ENCODE peak calls at places on chromosomes 4 and X, in five cellular contexts. G, X, N, Y and Q are unnamed samples. For H3K4me1, the result is how much of the 10 kb centered on the place peaks cover.

GRCh38 chr4:79413486-79413885 is 5.5 kb upstream of the GK2 start:
- DNase-seq in N (no peak), Y (no peak), G (no peak), X (no peak), Q (no peak)

GRCh38 chr4:80069108-80069836 is 3.8 kb downstream of the ANTXR2 start:
- DNase-seq in N (no peak), Y (no peak), G (no peak), X (no peak), Q (no peak)

GRCh38 chr4:119626420-119626819 is 2.2 kb downstream of the PDE5A start:
- DNase-seq in N (peak), Y (no peak), X (no peak), G (no peak), Q (no peak)

GRCh38 chr4:95215991-95216605 is 332.7 kb downstream of the UNC5C start:
- DNase-seq in G (no peak), X (no peak), N (peak), Y (no peak), Q (no peak)

GRCh38 chr4:155544547-155544946 is 122.1 kb upstream of the GUCY1A1 start:
- DNase-seq in X (peak), Y (no peak), G (no peak), N (peak), Q (no peak)

GRCh38 chr4:105978684-105979296 is 83.5 kb downstream of the NPNT start:
- DNase-seq in G (peak), N (peak), Y (no peak), X (no peak), Q (no peak)

GRCh38 chrX:39755152-39756032 is 342.4 kb downstream of the BCOR start:
- DNase-seq in X (peak), G (peak), Y (peak), N (peak), Q (no peak)

GRCh38 chr4:54661686-54662085 is 3.9 kb downstream of the KIT start:
- DNase-seq in Y (no peak), N (peak), X (no peak), G (no peak), Q (no peak)

GRCh38 chr4:10589808-10590207 is 94.8 kb downstream of the CLNK start:
- DNase-seq in X (no peak), G (no peak), N (no peak), Y (no peak), Q (no peak)

GRCh38 chr4:140423106-140423505 is 4.3 kb downstream of the CLGN start:
- DNase-seq in N (peak), Y (no peak), G (no peak), X (no peak), Q (no peak)

GRCh38 chr4:112865443-112865842 is 184.0 kb upstream of the ANK2 start:
- DNase-seq in N (no peak), X (no peak), Y (no peak), G (no peak), Q (no peak)

GRCh38 chr4:21034728-21035127 is 334.5 kb downstream of the PACRGL start:
- DNase-seq in N (no peak), Y (no peak), G (no peak), X (no peak), Q (no peak)

GRCh38 chr4:174521800-174522182 is 497 bp downstream of the HPGD start:
- DNase-seq in N (no peak), G (no peak), X (no peak), Y (no peak), Q (peak)

GRCh38 chrX:12950851-12951589 is 23.9 kb upstream of the TMSB4X start:
- DNase-seq in Y (no peak), G (peak), X (peak), N (no peak), Q (peak)

GRCh38 chrX:12954981-12955380 is 19.9 kb upstream of the TMSB4X start:
- DNase-seq in X (no peak), N (no peak), G (no peak), Y (no peak), Q (no peak)

GRCh38 chrX:12951590-12951965 is 23.3 kb upstream of the TMSB4X start:
- DNase-seq in Y (no peak), G (no peak), N (no peak), X (peak), Q (peak)

GRCh38 chrX:12954376-12954775 is 20.5 kb upstream of the TMSB4X start:
- DNase-seq in Y (no peak), X (no peak), N (no peak), G (no peak), Q (no peak)

DNA sequence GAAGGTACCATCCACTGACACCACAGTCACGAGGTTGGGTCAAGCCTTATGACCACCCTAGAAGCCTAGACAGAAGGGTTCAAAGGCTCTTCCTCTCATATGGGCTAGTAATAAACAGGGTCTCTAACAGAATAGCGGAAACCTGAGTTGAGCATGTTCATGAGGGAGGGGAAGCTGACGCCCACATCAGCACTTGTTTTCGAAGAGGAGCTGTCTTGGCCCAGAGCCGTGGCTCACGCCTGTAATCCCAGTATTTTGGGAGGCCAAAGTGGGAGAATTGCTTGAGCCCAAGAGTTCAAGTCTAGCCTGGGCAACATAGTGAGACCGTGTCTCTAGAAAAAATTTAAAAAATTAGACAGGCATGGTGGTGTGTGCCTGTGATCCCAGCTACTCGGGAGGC is 21.5 kb upstream of the TMSB4X start:
- DNase-seq in Y (no peak), G (no peak), X (no peak), N (no peak), Q (peak)
- H3K4me1 ChIP-seq in Y (under half), G (under half), X (half or more), N (under half), Q (half or more)

DNA sequence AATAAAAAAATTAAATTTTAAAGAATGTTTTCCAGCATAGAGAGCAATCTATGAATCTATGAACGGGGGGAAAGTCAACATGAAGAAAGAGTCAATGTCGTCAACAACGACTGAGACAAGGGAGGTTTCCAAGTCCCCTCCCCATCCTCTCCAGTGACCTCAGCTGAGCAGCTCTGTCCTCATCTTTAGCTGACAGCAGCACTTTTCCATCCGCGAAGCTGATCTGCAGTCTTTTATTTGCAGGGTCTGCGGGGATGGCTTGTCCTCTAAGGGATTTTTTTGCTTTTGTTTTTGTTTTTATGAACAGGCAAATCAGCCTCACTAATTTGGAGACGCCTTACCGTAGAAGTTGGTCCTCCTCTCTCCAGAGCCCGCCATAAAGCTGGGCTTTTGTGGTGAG is 46.5 kb downstream of the PRKX start:
- DNase-seq in G (no peak), N (no peak), Y (no peak), X (no peak), Q (no peak)
- H3K4me1 ChIP-seq in G (under half), N (under half), Y (under half), X (under half), Q (under half)

DNA sequence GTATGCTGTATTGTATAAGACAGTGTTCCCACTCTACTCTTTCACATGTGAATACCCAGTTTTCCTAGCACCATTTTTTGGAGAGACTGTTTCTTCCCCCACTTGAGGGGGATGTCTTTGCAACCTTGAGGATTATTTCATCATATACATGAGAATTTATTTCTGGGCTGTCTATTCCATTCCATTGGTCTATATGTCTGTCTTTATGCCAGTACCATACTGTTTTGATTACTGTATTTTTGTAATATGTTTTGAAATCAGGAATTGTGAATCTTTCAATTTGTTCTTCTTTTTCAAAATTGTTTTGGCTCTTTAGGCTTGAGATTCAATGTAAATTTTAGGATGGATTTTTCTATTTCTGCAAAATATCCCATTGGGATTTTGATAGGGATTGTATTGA is 15.8 kb upstream of the LHFPL1 start:
- DNase-seq in X (no peak), G (no peak), Y (no peak), N (no peak), Q (no peak)
- H3K4me1 ChIP-seq in X (under half), G (under half), Y (under half), N (under half), Q (under half)

DNA sequence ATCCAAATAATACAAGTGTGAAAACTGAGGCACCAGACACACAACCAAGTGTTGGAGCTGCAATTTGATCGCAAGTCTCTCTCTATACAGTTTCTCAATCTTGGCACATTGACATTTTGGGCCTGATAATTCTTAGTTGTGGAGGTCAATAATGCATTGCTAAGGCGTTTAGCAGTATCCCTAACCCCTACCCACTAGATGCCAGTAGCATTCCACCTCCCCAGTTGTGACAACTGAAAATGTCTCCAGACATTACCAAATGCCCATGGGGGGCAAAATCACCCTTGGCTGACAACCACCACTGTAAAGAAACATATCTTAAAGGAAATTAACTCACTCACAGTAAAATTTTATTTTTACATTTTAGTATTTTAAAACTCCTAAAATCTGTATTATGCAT is 4.2 kb downstream of the NR3C2 start:
- DNase-seq in Y (no peak), X (no peak), G (no peak), N (no peak), Q (no peak)
- H3K4me1 ChIP-seq in Y (under half), X (under half), G (under half), N (under half), Q (under half)